ENCODE peak calls at places on chromosomes 13 and 19, in five cellular contexts. N, G, R, E and A are unnamed samples. For H3K4me1, the result is how much of the 10 kb centered on the place peaks cover.

GRCh38 chr19:53519431-53519830 is 18.5 kb upstream of the ZNF331 start:
- DNase-seq in N (no peak), R (no peak), E (no peak), G (peak), A (no peak)

GRCh38 chr19:2034729-2035589 is 16.1 kb downstream of the MKNK2 start:
- DNase-seq in R (peak), G (peak), N (no peak), E (peak), A (no peak)

GRCh38 chr13:25901460-25902376 is 150.1 kb downstream of the SHISA2 start:
- DNase-seq in G (no peak), N (no peak), R (no peak), E (peak), A (no peak)

GRCh38 chr19:7564866-7565265 is 29.3 kb downstream of the PNPLA6 start:
- DNase-seq in G (no peak), R (no peak), N (no peak), E (no peak), A (no peak)

GRCh38 chr13:44506719-44507118 is 69.4 kb downstream of the TSC22D1 start:
- DNase-seq in R (no peak), E (no peak), G (no peak), N (no peak), A (no peak)

GRCh38 chr19:21608571-21608970 is 103.2 kb downstream of the ZNF429 start:
- DNase-seq in G (no peak), N (no peak), E (no peak), R (no peak), A (no peak)

GRCh38 chr19:4455742-4456565 is 1.6 kb downstream of the UBXN6 start:
- DNase-seq in R (no peak), E (peak), N (peak), G (peak), A (peak)

GRCh38 chr19:33429891-33430673 is 56.6 kb downstream of the CEBPG start:
- DNase-seq in E (no peak), R (peak), N (peak), G (peak), A (no peak)

GRCh38 chr13:23856008-23856750 is 33.0 kb downstream of the MIPEP start:
- DNase-seq in E (no peak), R (no peak), N (no peak), G (no peak), A (no peak)

GRCh38 chr13:84037937-84038464 is 155.7 kb upstream of the SLITRK1 start:
- DNase-seq in R (no peak), G (no peak), N (no peak), E (no peak), A (no peak)

GRCh38 chr13:76813874-76814273 is 72.3 kb downstream of the KCTD12 start:
- DNase-seq in R (no peak), E (no peak), G (no peak), N (no peak), A (no peak)

GRCh38 chr19:58450836-58451357 is 525 bp upstream of the ZNF324B start:
- DNase-seq in E (peak), N (no peak), G (no peak), R (no peak), A (no peak)

GRCh38 chr19:10295305-10295846 is 5.6 kb downstream of the ICAM5 start:
- DNase-seq in E (no peak), G (peak), N (no peak), R (no peak), A (no peak)

GRCh38 chr19:1261512-1261862 is 7.6 kb upstream of the CIRBP start:
- DNase-seq in R (no peak), N (no peak), E (no peak), G (peak), A (no peak)

GRCh38 chr13:109919715-109920375 is 133.5 kb upstream of the IRS2 start:
- DNase-seq in G (no peak), E (peak), R (no peak), N (no peak), A (no peak)

GRCh38 chr19:12983561-12984142 is 11.6 kb upstream of the NFIX start:
- DNase-seq in R (peak), G (peak), E (peak), N (peak), A (peak)

GRCh38 chr19:14961956-14962685 is 17.5 kb downstream of the SLC1A6 start:
- DNase-seq in G (no peak), E (no peak), R (no peak), N (no peak), A (no peak)

GRCh38 chr19:372306-372890 is 27.8 kb upstream of the MIER2 start:
- DNase-seq in R (no peak), N (peak), G (no peak), E (no peak), A (no peak)

GRCh38 chr13:44414771-44415170 is 41.1 kb downstream of the SERP2 start:
- DNase-seq in E (no peak), R (no peak), G (no peak), N (no peak), A (no peak)

GRCh38 chr13:100315522-100315921 is 226.6 kb downstream of the PCCA start:
- DNase-seq in R (no peak), N (no peak), G (no peak), E (peak), A (no peak)

GRCh38 chr19:53195265-53195879 is 2.2 kb upstream of the ZNF665 start:
- DNase-seq in G (peak), E (peak), N (peak), R (peak), A (peak)

GRCh38 chr19:18443831-18444230 is 5.9 kb upstream of the ISYNA1 start:
- DNase-seq in E (no peak), N (no peak), R (no peak), G (no peak), A (no peak)

GRCh38 chr13:32904271-32904670 is 112.0 kb upstream of the KL start:
- DNase-seq in E (no peak), G (no peak), N (no peak), R (no peak), A (no peak)

GRCh38 chr13:32905063-32905863 is 111.0 kb upstream of the KL start:
- DNase-seq in E (peak), N (no peak), G (no peak), R (no peak), A (no peak)

GRCh38 chr13:32903720-32904119 is 112.5 kb upstream of the KL start:
- DNase-seq in E (peak), N (no peak), R (no peak), G (no peak), A (no peak)

GRCh38 chr13:32902898-32903297 is 113.3 kb upstream of the KL start:
- DNase-seq in R (no peak), G (peak), E (no peak), N (peak), A (peak)

DNA sequence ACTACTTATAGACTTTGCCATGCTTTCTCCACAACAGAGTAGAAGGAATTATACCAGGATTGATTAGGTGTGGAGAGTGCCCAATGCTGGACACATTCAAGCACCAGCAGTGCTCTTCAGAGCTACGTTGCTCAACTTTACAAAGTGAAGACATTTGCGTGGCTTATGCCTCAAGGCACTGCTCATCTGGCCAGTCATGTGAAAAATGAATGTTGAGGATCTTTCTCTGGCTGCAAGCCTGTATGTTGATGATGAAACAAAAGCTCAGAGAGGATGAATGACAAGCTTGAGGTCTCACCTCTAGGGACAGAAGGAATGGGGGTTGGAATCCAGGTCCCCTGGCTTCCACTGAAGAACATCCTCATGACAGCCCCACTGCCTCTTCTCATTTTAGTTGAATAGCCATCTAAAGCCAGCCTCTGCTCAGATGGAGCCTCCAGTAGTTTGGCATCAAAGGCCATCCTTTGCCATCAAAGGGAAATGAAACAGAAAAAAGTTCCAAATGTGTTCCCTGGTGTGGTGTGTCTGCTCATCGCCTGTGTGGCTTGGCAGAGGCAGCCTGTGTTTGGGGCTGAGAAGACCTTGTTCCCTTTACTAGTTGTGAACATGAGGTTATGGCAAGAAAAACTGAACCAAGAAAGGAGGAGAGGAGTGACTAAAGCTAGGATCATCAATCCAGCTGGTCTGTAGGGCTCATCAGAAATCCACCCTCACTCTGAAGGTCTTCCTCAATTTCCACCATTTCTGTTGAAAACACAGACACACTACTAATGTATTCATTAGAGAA is 114.0 kb upstream of the KL start:
- DNase-seq in N (no peak), E (no peak), G (no peak), R (no peak), A (no peak)
- H3K4me1 ChIP-seq in N (under half), E (under half), G (under half), R (under half), A (under half)

DNA sequence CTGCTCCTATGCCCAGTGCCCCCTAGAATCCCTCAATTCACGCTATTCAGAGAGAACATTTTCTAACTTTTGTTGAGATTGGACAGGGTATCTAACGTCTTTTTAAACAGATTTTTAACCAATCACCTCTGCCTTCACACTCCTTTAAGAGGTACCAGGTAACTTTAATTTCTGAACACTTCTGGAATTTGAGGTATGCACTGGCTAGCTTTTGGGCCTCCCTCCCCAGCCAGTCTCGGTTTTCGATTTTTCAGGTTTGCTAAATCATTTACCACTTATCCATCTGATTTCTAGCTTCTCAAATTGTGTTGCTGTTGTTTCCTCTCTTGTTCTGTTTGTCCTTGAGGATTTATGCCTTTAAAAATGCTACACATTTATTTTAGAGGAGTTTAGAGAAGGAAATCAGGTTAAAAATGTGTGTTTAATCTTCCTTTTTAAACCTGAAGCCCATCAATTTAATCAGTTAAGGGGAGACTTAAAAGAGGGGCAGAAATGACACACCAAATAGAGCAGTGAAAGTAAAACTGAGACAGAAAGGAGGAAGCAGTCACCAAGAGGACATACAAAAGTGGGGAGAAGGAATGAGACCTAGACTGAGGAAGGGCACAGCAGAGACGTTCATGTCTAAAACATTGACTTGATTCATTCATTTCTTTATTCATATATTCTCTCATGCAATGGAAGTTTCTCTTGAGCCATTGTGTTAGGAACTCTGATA is 139.6 kb upstream of the HTR2A start:
- DNase-seq in G (no peak), E (no peak), N (no peak), R (no peak), A (no peak)
- H3K4me1 ChIP-seq in G (under half), E (under half), N (under half), R (under half), A (under half)

GRCh38 chr19:56140583-56141415 is at the start of gene ZNF444:
- DNase-seq in R (peak), N (peak), G (peak), E (peak), A (peak)
- H3K4me1 ChIP-seq in R (half or more), N (under half), G (half or more), E (under half), A (under half)

GRCh38 chr19:3096267-3096901 is 2.2 kb downstream of the GNA11 start:
- DNase-seq in N (no peak), G (no peak), E (no peak), R (no peak), A (no peak)

GRCh38 chr19:3097442-3097871 is 3.3 kb downstream of the GNA11 start:
- DNase-seq in G (no peak), E (no peak), N (no peak), R (no peak), A (no peak)

GRCh38 chr19:3096902-3097326 is 2.8 kb downstream of the GNA11 start:
- DNase-seq in R (no peak), N (no peak), E (no peak), G (no peak), A (no peak)

GRCh38 chr19:3095375-3096191 is 1.4 kb downstream of the GNA11 start:
- DNase-seq in N (no peak), E (peak), G (no peak), R (no peak), A (no peak)

GRCh38 chr19:3094638-3095374 is 644 bp downstream of the GNA11 start:
- DNase-seq in N (no peak), E (no peak), R (no peak), G (no peak), A (no peak)
- H3K4me1 ChIP-seq in N (half or more), E (under half), R (under half), G (half or more), A (under half)

GRCh38 chr13:66489172-66489571 is 741.0 kb downstream of the PCDH9 start:
- DNase-seq in R (no peak), N (no peak), E (no peak), G (no peak), A (no peak)
- H3K4me1 ChIP-seq in R (under half), N (under half), E (under half), G (under half), A (under half)

GRCh38 chr19:48461982-48462655 is 6.7 kb downstream of the KCNJ14 start:
- DNase-seq in E (no peak), N (no peak), R (no peak), G (no peak), A (no peak)
- H3K4me1 ChIP-seq in E (under half), N (under half), R (under half), G (under half), A (under half)

GRCh38 chr13:57739089-57739488 is 107.5 kb downstream of the PCDH17 start:
- DNase-seq in G (no peak), N (no peak), E (no peak), R (no peak), A (no peak)
- H3K4me1 ChIP-seq in G (under half), N (under half), E (under half), R (under half), A (under half)

DNA sequence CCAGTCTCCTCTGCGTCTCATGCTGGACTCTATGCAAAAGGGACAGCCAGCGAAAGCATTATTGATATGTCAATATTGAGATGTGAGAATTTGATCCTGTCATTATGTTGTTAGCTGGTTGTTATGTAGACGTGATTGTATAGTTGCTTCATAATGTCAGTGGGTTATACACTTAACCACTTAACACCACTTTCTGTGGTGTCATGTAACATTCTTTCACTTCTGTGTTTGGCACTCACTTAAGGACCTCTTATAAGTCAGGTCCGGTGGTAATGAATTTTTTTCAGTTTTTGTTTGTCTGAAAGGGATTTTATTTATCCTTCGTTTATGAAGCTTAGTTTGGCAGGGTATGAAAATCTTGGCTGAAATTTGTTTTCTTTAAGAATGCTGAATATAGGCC is 7.1 kb upstream of the SIGLEC7 start:
- DNase-seq in R (no peak), E (no peak), G (no peak), N (no peak), A (no peak)
- H3K4me1 ChIP-seq in R (under half), E (under half), G (under half), N (under half), A (under half)